ENCODE peak calls at places on chromosomes 12 and 14, in ten cellular contexts. J, A, I, F, X, O, M, U, C and L are unnamed samples.

GRCh38 chr12:12882288-12882687 is 9.1 kb upstream of the GPRC5A start:
- DNase-seq in J (no peak), A (no peak), I (peak; percentile 37), F (no peak), X (no peak), O (no peak), M (no peak), U (no peak), C (no peak), L (no peak)

GRCh38 chr14:95327558-95328374 is 8.1 kb upstream of the CLMN start:
- DNase-seq in J (no peak), A (no peak), I (no peak), F (no peak), X (no peak), O (no peak), M (no peak), U (no peak), C (no peak), L (no peak)

GRCh38 chr14:76775695-76776305 is 14.5 kb downstream of the VASH1 start:
- DNase-seq in J (no peak), A (no peak), I (peak; percentile 83), F (no peak), X (no peak), O (no peak), M (no peak), U (no peak), C (no peak), L (no peak)

GRCh38 chr14:100589760-100590469 is 2.7 kb upstream of the BEGAIN start:
- DNase-seq in J (no peak), A (no peak), I (peak; percentile 45), F (no peak), X (no peak), O (no peak), M (no peak), U (no peak), C (no peak), L (no peak)

GRCh38 chr12:115791331-115791730 is 486.2 kb downstream of the MED13L start:
- DNase-seq in J (no peak), A (no peak), I (no peak), F (no peak), X (no peak), O (no peak), M (no peak), U (no peak), C (no peak), L (peak; percentile 17)

GRCh38 chr12:95802482-95803264 is 12.1 kb upstream of the NTN4 start:
- DNase-seq in J (no peak), A (no peak), I (no peak), F (no peak), X (no peak), O (no peak), M (peak; percentile 80), U (no peak), C (peak; percentile 87), L (no peak)

GRCh38 chr14:90483551-90483950 is 86.7 kb downstream of the CALM1 start:
- DNase-seq in J (peak; percentile 54), A (no peak), I (peak; percentile 83), F (peak; percentile 44), X (no peak), O (peak; percentile 88), M (no peak), U (no peak), C (no peak), L (no peak)

GRCh38 chr14:39173198-39173597 is 1.9 kb upstream of the PNN start:
- DNase-seq in J (no peak), A (no peak), I (no peak), F (no peak), X (no peak), O (no peak), M (no peak), U (no peak), C (no peak), L (no peak)

GRCh38 chr12:42482086-42482819 is 107.3 kb downstream of the PRICKLE1 start:
- DNase-seq in J (no peak), A (no peak), I (no peak), F (no peak), X (peak; percentile 35), O (peak; percentile 25), M (peak; percentile 54), U (no peak), C (peak; percentile 58), L (no peak)

GRCh38 chr12:386651-387050 is 2.5 kb downstream of the KDM5A start:
- DNase-seq in J (no peak), A (no peak), I (no peak), F (no peak), X (no peak), O (no peak), M (peak; percentile 22), U (no peak), C (peak; percentile 43), L (no peak)

GRCh38 chr14:36430662-36431084 is 89.4 kb downstream of the NKX2-1 start:
- DNase-seq in J (no peak), A (no peak), I (no peak), F (no peak), X (no peak), O (no peak), M (no peak), U (no peak), C (no peak), L (no peak)

GRCh38 chr14:56290195-56290594 is 172.0 kb downstream of the PELI2 start:
- DNase-seq in J (no peak), A (no peak), I (no peak), F (no peak), X (no peak), O (no peak), M (no peak), U (no peak), C (no peak), L (no peak)

GRCh38 chr12:50218386-50218785 is 51.2 kb upstream of the CERS5 start:
- DNase-seq in J (no peak), A (no peak), I (no peak), F (no peak), X (no peak), O (no peak), M (no peak), U (no peak), C (no peak), L (no peak)

GRCh38 chr12:120830052-120830940 is 73.9 kb downstream of the SPPL3 start:
- DNase-seq in J (no peak), A (no peak), I (no peak), F (no peak), X (no peak), O (no peak), M (peak; percentile 11), U (no peak), C (no peak), L (no peak)

GRCh38 chr12:96233941-96234461 is 39.8 kb downstream of the ELK3 start:
- DNase-seq in J (no peak), A (no peak), I (peak; percentile 98), F (no peak), X (no peak), O (peak; percentile 46), M (no peak), U (peak; percentile 98), C (peak; percentile 97), L (peak; percentile 78)

GRCh38 chr14:89265229-89265628 is 151.8 kb downstream of the FOXN3 start:
- DNase-seq in J (no peak), A (no peak), I (peak; percentile 34), F (no peak), X (no peak), O (no peak), M (no peak), U (no peak), C (no peak), L (no peak)

GRCh38 chr12:20320552-20320951 is 47.8 kb upstream of the PDE3A start:
- DNase-seq in J (no peak), A (no peak), I (no peak), F (no peak), X (no peak), O (no peak), M (no peak), U (no peak), C (no peak), L (no peak)

GRCh38 chr14:94689218-94689984 is 77.2 kb downstream of the SERPINA3 start:
- DNase-seq in J (peak; percentile 20), A (peak; percentile 37), I (peak; percentile 92), F (peak; percentile 69), X (peak; percentile 92), O (peak; percentile 31), M (peak; percentile 65), U (peak; percentile 40), C (peak; percentile 53), L (no peak)

GRCh38 chr12:53208877-53209463 is 1.9 kb upstream of the ITGB7 start:
- DNase-seq in J (no peak), A (no peak), I (no peak), F (peak; percentile 44), X (no peak), O (no peak), M (no peak), U (no peak), C (no peak), L (no peak)

GRCh38 chr12:47079894-47080724 is at the start of gene AMIGO2:
- DNase-seq in J (peak; percentile 12), A (peak; percentile 16), I (peak; percentile 90), F (peak; percentile 55), X (peak; percentile 62), O (no peak), M (peak; percentile 60), U (no peak), C (peak; percentile 75), L (peak; percentile 13)

GRCh38 chr12:107440596-107440995 is 245.0 kb upstream of the PWP1 start:
- DNase-seq in J (no peak), A (no peak), I (no peak), F (no peak), X (no peak), O (no peak), M (no peak), U (no peak), C (no peak), L (no peak)